ENCODE peak calls at places on chromosome 4, in eight cellular contexts. O is coronary artery, S is RWPE1, K is tibial nerve, M is aorta, U is breast epithelium, A is H9, I is thoracic aorta. G is an unnamed sample.

GRCh38 chr4:109206610-109207009 is 95.8 kb downstream of the COL25A1 start:
- DNase-seq in O (no peak), S (no peak), K (no peak), M (no peak), U (no peak), A (no peak), I (no peak), G (no peak)

GRCh38 chr4:166594326-166594946 is 639.9 kb downstream of the SPOCK3 start:
- DNase-seq in O (no peak), S (peak), K (no peak), M (no peak), U (no peak), A (peak), I (no peak), G (peak)

GRCh38 chr4:26342328-26343040 is 21.7 kb downstream of the RBPJ start:
- DNase-seq in O (no peak), S (peak), K (no peak), M (no peak), U (no peak), A (no peak), I (no peak), G (peak)

GRCh38 chr4:56671860-56672259 is 9.2 kb downstream of the HOPX start:
- DNase-seq in O (no peak), S (peak), K (no peak), M (no peak), U (no peak), A (no peak), I (no peak), G (no peak)

GRCh38 chr4:183729430-183730328 is 70.6 kb downstream of the TRAPPC11 start:
- DNase-seq in O (no peak), S (peak), K (no peak), M (no peak), U (no peak), A (no peak), I (no peak), G (peak)

GRCh38 chr4:99832854-99833253 is 16.2 kb downstream of the DAPP1 start:
- DNase-seq in O (no peak), S (no peak), K (no peak), M (no peak), U (no peak), A (no peak), I (no peak), G (no peak)

GRCh38 chr4:154086247-154086646 is 297.4 kb upstream of the SFRP2 start:
- DNase-seq in O (no peak), S (peak), K (no peak), M (no peak), U (no peak), A (no peak), I (no peak), G (no peak)

GRCh38 chr4:14831447-14831846 is 170.8 kb upstream of the CPEB2 start:
- DNase-seq in O (no peak), S (no peak), K (no peak), M (no peak), U (no peak), A (no peak), I (no peak), G (no peak)

GRCh38 chr4:25312496-25313193 is at the start of gene ZCCHC4:
- DNase-seq in O (peak), S (peak), K (peak), M (peak), U (peak), A (peak), I (peak), G (peak)

GRCh38 chr4:139913398-139913990 is 240.5 kb downstream of the MAML3 start:
- DNase-seq in O (no peak), S (no peak), K (no peak), M (no peak), U (no peak), A (no peak), I (no peak), G (no peak)

GRCh38 chr4:176222149-176222548 is 26.8 kb upstream of the SPATA4 start:
- DNase-seq in O (no peak), S (no peak), K (no peak), M (no peak), U (no peak), A (no peak), I (no peak), G (no peak)

GRCh38 chr4:119314356-119314755 is 7.6 kb downstream of the FABP2 start:
- DNase-seq in O (no peak), S (peak), K (peak), M (no peak), U (no peak), A (no peak), I (no peak), G (no peak)

GRCh38 chr4:7793186-7793585 is 146.5 kb downstream of the AFAP1 start:
- DNase-seq in O (no peak), S (no peak), K (no peak), M (no peak), U (no peak), A (no peak), I (no peak), G (no peak)

GRCh38 chr4:149914101-149914500 is 98.5 kb upstream of the IQCM start:
- DNase-seq in O (no peak), S (no peak), K (no peak), M (no peak), U (no peak), A (no peak), I (no peak), G (no peak)
- H3K27ac ChIP-seq in O (no peak), S (no peak), K (no peak), M (no peak), U (no peak), A (no peak), I (no peak), G (no peak)

DNA sequence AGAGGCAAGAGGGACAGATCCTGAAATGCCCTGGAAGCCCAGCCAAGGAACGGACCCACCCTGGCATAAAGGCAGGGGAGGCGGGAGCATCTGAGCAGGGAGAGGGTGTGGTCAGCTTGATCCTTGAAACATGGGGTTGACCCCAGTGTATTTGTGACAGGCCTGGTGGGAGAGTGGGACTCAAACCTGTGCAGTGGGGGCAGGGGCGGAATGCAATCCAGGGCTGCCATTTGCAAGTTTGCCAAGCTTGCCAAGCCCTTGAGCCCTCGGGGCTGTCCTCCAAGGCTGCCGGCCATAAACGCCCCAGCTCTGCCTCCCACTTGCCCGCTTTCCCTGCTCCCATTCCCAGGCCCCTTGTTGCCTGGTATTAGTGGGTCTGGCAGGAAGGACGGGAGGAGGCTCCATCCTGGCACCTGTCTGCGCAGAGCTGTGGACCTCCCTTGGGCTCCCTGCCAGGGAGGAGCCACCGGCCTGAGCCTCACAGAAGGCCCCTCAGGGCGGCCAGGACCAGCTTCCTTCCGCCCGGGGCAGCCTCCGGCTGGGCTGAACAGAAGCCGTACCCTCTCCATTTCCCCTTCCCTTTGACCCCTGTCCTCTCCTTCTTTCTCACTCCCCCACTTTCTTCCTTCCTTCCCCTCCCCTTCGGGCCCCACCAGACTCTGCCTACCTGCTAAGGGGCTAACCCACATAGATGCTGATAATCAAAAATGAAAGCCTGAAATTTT is 661 bp downstream of the S100P start:
- DNase-seq in O (no peak), S (no peak), K (no peak), M (no peak), U (no peak), A (no peak), I (no peak), G (no peak)
- H3K27ac ChIP-seq in O (no peak), S (peak), K (no peak), M (no peak), U (peak), A (no peak), I (no peak), G (peak)

GRCh38 chr4:105145059-105145912 is 1.4 kb upstream of the TET2 start:
- DNase-seq in O (no peak), S (peak), K (no peak), M (no peak), U (no peak), A (no peak), I (no peak), G (no peak)
- H3K27ac ChIP-seq in O (peak), S (peak), K (peak), M (no peak), U (peak), A (no peak), I (peak), G (peak)

DNA sequence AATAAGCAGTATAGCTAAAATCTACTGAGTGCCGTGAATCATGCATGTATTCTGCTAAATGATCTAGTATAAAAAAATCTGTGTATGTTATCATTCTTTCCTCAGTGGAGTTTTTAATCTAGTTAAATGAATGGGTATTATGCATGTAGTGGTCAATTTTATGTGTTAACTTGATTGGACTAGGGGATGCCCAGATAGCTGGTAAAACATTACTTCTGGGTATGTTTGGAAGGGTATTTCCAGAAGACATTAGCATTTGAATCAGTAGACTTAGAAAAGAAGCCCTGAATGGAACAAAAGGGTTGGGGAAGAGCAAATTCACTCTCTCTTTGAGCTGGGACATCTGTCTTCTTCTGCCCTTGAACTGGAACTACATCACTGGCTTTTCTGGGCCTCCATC is 34.5 kb upstream of the SPRY1 start:
- DNase-seq in O (no peak), S (no peak), K (no peak), M (no peak), U (no peak), A (no peak), I (no peak), G (no peak)
- H3K27ac ChIP-seq in O (no peak), S (no peak), K (peak), M (no peak), U (peak), A (no peak), I (peak), G (peak)

G was measured in epithelial cell of prostate.